ENCODE peak calls at places on chromosomes 11 and 22, in eight cellular contexts. One of them, this sample, is unnamed.

GRCh38 chr11:68683952-68684384 is 376 bp upstream of the GAL start:
- DNase-seq in DND-41: no peak
- DNase-seq in ureter: no peak
- DNase-seq in Kasumi-1: no peak
- DNase-seq in activated CD8-positive, alpha-beta memory T cell treated with anti-CD3 and anti-CD28 coated beads for 1 hour: no peak
- DNase-seq in GM04504: no peak
- DNase-seq in activated CD4-positive, alpha-beta T cell treated with anti-CD3 and anti-CD28 coated beads for 48 hours: no peak
- DNase-seq in ACHN: no peak
- DNase-seq in this sample: no peak

GRCh38 chr22:36104988-36105387 is 55.6 kb downstream of the APOL3 start:
- DNase-seq in DND-41: no peak
- DNase-seq in ureter: no peak
- DNase-seq in Kasumi-1: no peak
- DNase-seq in activated CD8-positive, alpha-beta memory T cell treated with anti-CD3 and anti-CD28 coated beads for 1 hour: no peak
- DNase-seq in GM04504: no peak
- DNase-seq in activated CD4-positive, alpha-beta T cell treated with anti-CD3 and anti-CD28 coated beads for 48 hours: no peak
- DNase-seq in ACHN: no peak
- DNase-seq in this sample: no peak

GRCh38 chr11:11709447-11710239 is 87.8 kb upstream of the GALNT18 start:
- DNase-seq in DND-41: no peak
- DNase-seq in ureter: no peak
- DNase-seq in Kasumi-1: no peak
- DNase-seq in activated CD8-positive, alpha-beta memory T cell treated with anti-CD3 and anti-CD28 coated beads for 1 hour: no peak
- DNase-seq in GM04504: no peak
- DNase-seq in activated CD4-positive, alpha-beta T cell treated with anti-CD3 and anti-CD28 coated beads for 48 hours: no peak
- DNase-seq in ACHN: no peak
- DNase-seq in this sample: no peak

GRCh38 chr22:30027169-30027568 is 53.1 kb upstream of the HORMAD2 start:
- DNase-seq in DND-41: no peak
- DNase-seq in ureter: peak
- DNase-seq in Kasumi-1: no peak
- DNase-seq in activated CD8-positive, alpha-beta memory T cell treated with anti-CD3 and anti-CD28 coated beads for 1 hour: no peak
- DNase-seq in GM04504: no peak
- DNase-seq in activated CD4-positive, alpha-beta T cell treated with anti-CD3 and anti-CD28 coated beads for 48 hours: no peak
- DNase-seq in ACHN: no peak
- DNase-seq in this sample: no peak

GRCh38 chr11:47425611-47426010 is 628 bp downstream of the PSMC3 start:
- DNase-seq in DND-41: no peak
- DNase-seq in ureter: no peak
- DNase-seq in Kasumi-1: no peak
- DNase-seq in activated CD8-positive, alpha-beta memory T cell treated with anti-CD3 and anti-CD28 coated beads for 1 hour: no peak
- DNase-seq in GM04504: no peak
- DNase-seq in activated CD4-positive, alpha-beta T cell treated with anti-CD3 and anti-CD28 coated beads for 48 hours: no peak
- DNase-seq in ACHN: no peak
- DNase-seq in this sample: no peak

GRCh38 chr22:33076368-33076767 is 18.2 kb upstream of the SYN3 start:
- DNase-seq in DND-41: peak
- DNase-seq in ureter: no peak
- DNase-seq in Kasumi-1: peak
- DNase-seq in activated CD8-positive, alpha-beta memory T cell treated with anti-CD3 and anti-CD28 coated beads for 1 hour: no peak
- DNase-seq in GM04504: no peak
- DNase-seq in activated CD4-positive, alpha-beta T cell treated with anti-CD3 and anti-CD28 coated beads for 48 hours: no peak
- DNase-seq in ACHN: peak
- DNase-seq in this sample: peak

GRCh38 chr22:33921576-33922181 is 1.4 kb upstream of the LARGE1 start:
- DNase-seq in DND-41: no peak
- DNase-seq in ureter: peak
- DNase-seq in Kasumi-1: no peak
- DNase-seq in activated CD8-positive, alpha-beta memory T cell treated with anti-CD3 and anti-CD28 coated beads for 1 hour: peak
- DNase-seq in GM04504: no peak
- DNase-seq in activated CD4-positive, alpha-beta T cell treated with anti-CD3 and anti-CD28 coated beads for 48 hours: peak
- DNase-seq in ACHN: peak
- DNase-seq in this sample: peak

GRCh38 chr22:26428515-26429457 is at the start of gene ASPHD2:
- DNase-seq in DND-41: peak
- DNase-seq in ureter: peak
- DNase-seq in Kasumi-1: peak
- DNase-seq in activated CD8-positive, alpha-beta memory T cell treated with anti-CD3 and anti-CD28 coated beads for 1 hour: peak
- DNase-seq in GM04504: peak
- DNase-seq in activated CD4-positive, alpha-beta T cell treated with anti-CD3 and anti-CD28 coated beads for 48 hours: peak
- DNase-seq in ACHN: peak
- DNase-seq in this sample: peak

GRCh38 chr22:36243996-36244395 is 4.7 kb upstream of the APOL2 start:
- DNase-seq in DND-41: no peak
- DNase-seq in ureter: no peak
- DNase-seq in Kasumi-1: no peak
- DNase-seq in activated CD8-positive, alpha-beta memory T cell treated with anti-CD3 and anti-CD28 coated beads for 1 hour: no peak
- DNase-seq in GM04504: no peak
- DNase-seq in activated CD4-positive, alpha-beta T cell treated with anti-CD3 and anti-CD28 coated beads for 48 hours: no peak
- DNase-seq in ACHN: no peak
- DNase-seq in this sample: no peak